ENCODE peak calls at places on chromosome 5, in six cellular contexts. K is GM12878, J is IMR-90, I is hepatocyte, X is lung, L is body of pancreas. C is an unnamed sample.

GRCh38 chr5:169695919-169696490 is 58.9 kb downstream of the DOCK2 start:
- DNase-seq in K (no peak), J (peak; percentile 98), I (no peak), L (no peak), X (no peak), C (peak; percentile 97)

GRCh38 chr5:5979362-5979760 is 399.0 kb downstream of the MED10 start:
- DNase-seq in L (no peak), X (no peak), I (peak; percentile 39), J (no peak), K (no peak), C (no peak)

GRCh38 chr5:152185547-152186234 is 219.4 kb downstream of the NMUR2 start:
- DNase-seq in X (no peak), L (no peak), K (no peak), J (no peak), I (peak; percentile 29), C (no peak)

GRCh38 chr5:34959323-34959722 is 30.0 kb downstream of the DNAJC21 start:
- DNase-seq in X (no peak), K (peak; percentile 63), L (no peak), J (peak; percentile 86), I (peak; percentile 40), C (peak; percentile 65)

GRCh38 chr5:61301820-61302563 is 30.1 kb upstream of the ZSWIM6 start:
- DNase-seq in I (peak; percentile 91), K (no peak), X (peak; percentile 87), L (peak; percentile 84), J (peak; percentile 100), C (peak; percentile 94)

GRCh38 chr5:137231535-137231934 is 267.6 kb downstream of the SPOCK1 start:
- DNase-seq in K (no peak), I (no peak), J (peak; percentile 21), X (no peak), L (no peak), C (peak; percentile 100)

GRCh38 chr5:168342151-168342825 is 50.8 kb downstream of the WWC1 start:
- DNase-seq in L (no peak), X (no peak), K (no peak), I (no peak), J (peak; percentile 71), C (no peak)

GRCh38 chr5:1800470-1801060 is 642 bp upstream of the NDUFS6 start:
- DNase-seq in L (no peak), I (no peak), X (no peak), J (no peak), K (no peak), C (no peak)

GRCh38 chr5:81779935-81780266 is 29.0 kb upstream of the SSBP2 start:
- DNase-seq in K (no peak), I (no peak), J (no peak), L (no peak), X (no peak), C (no peak)

GRCh38 chr5:83101514-83101913 is 24.2 kb downstream of the XRCC4 start:
- DNase-seq in L (no peak), X (no peak), J (no peak), K (no peak), I (no peak), C (peak; percentile 75)

GRCh38 chr5:148972396-148972795 is 90.5 kb downstream of the SH3TC2 start:
- DNase-seq in I (no peak), L (no peak), X (no peak), K (no peak), J (no peak), C (no peak)

GRCh38 chr5:78912085-78912771 is 72.9 kb downstream of the ARSB start:
- DNase-seq in J (peak; percentile 61), X (no peak), I (no peak), L (no peak), K (no peak), C (no peak)

GRCh38 chr5:88792144-88792840 is 90.7 kb downstream of the MEF2C start:
- DNase-seq in K (no peak), X (no peak), I (no peak), J (peak; percentile 69), L (no peak), C (peak; percentile 33)

GRCh38 chr5:151708126-151708525 is 21.4 kb upstream of the SPARC start:
- DNase-seq in X (no peak), J (no peak), L (no peak), K (no peak), I (no peak), C (no peak)

GRCh38 chr5:121630402-121630801 is 221.3 kb upstream of the FTMT start:
- DNase-seq in K (no peak), X (no peak), I (peak; percentile 22), J (peak; percentile 0), L (no peak), C (peak; percentile 13)

GRCh38 chr5:128259530-128260145 is 176.1 kb downstream of the SLC12A2 start:
- DNase-seq in K (no peak), X (no peak), I (no peak), J (no peak), L (no peak), C (no peak)

GRCh38 chr5:28156981-28157380 is 1118.6 kb upstream of the CDH9 start:
- DNase-seq in X (no peak), I (no peak), J (no peak), K (no peak), L (no peak), C (no peak)

GRCh38 chr5:6026766-6027165 is 351.6 kb downstream of the MED10 start:
- DNase-seq in I (no peak), X (no peak), K (no peak), L (no peak), J (no peak), C (no peak)

GRCh38 chr5:152170350-152170749 is 234.7 kb downstream of the NMUR2 start:
- DNase-seq in X (no peak), L (no peak), J (no peak), K (no peak), I (no peak), C (no peak)

GRCh38 chr5:69368458-69369368 is 607 bp downstream of the AK6 start:
- DNase-seq in K (no peak), J (peak; percentile 54), L (no peak), X (no peak), I (peak; percentile 43), C (peak; percentile 4)

GRCh38 chr5:117072439-117072838 is 497.8 kb upstream of the SEMA6A start:
- DNase-seq in L (no peak), J (no peak), K (no peak), X (no peak), I (no peak), C (no peak)

GRCh38 chr5:150469718-150470470 is 20.4 kb upstream of the RPS14 start:
- DNase-seq in K (no peak), J (peak; percentile 98), I (peak; percentile 46), L (no peak), X (no peak), C (peak; percentile 87)

GRCh38 chr5:74035521-74035937 is 409.5 kb downstream of the ARHGEF28 start:
- DNase-seq in X (peak; percentile 51), I (peak; percentile 62), K (peak; percentile 59), J (peak; percentile 69), L (no peak), C (peak; percentile 69)

GRCh38 chr5:56011835-56012234 is 17.1 kb upstream of the IL6ST start:
- DNase-seq in L (no peak), J (peak; percentile 97), I (no peak), X (no peak), K (no peak), C (peak; percentile 69)

GRCh38 chr5:123113136-123113535 is 24.1 kb downstream of the PRDM6 start:
- DNase-seq in J (no peak), L (no peak), X (no peak), I (no peak), K (no peak), C (no peak)

GRCh38 chr5:102792705-102793104 is 37.6 kb downstream of the PAM start:
- DNase-seq in L (no peak), X (no peak), K (no peak), J (no peak), I (no peak), C (no peak)

GRCh38 chr5:147303976-147304375 is 69.2 kb downstream of the STK32A start:
- DNase-seq in K (no peak), J (peak; percentile 79), L (no peak), I (no peak), X (peak; percentile 69), C (peak; percentile 2)
- H3K27ac ChIP-seq in K (no peak overlapping the region), J (no peak overlapping the region), L (no peak overlapping the region), I (no peak overlapping the region), X (no peak overlapping the region), C (no peak overlapping the region)

DNA sequence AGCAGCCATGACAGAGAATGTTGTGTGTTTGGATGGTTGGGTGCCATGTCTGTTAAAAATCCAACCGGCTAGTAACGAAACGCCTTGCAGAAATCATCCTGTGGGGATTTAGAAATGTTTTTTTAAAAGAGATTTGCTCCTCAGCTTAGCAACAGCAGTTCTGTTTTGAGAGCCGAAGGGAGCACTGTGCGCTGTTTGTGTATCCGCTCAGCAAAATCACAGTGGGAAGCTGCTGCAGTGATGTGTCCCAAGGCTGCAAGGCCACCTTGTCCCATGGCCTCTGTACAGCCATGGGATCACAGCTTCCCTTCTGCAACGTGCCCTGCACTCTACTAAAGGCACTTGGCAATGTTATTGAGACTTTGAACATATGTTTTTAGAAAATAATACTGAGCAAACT is 40.9 kb downstream of the TRIO start:
- DNase-seq in X (no peak), L (no peak), I (no peak), K (no peak), J (no peak), C (no peak)
- H3K4me1 ChIP-seq in X (peaks cover 48% of the 10 kb centered on the region), L (peaks cover 14% of the 10 kb centered on the region), I (peaks cover 23% of the 10 kb centered on the region), K (peaks cover 17% of the 10 kb centered on the region), J (peaks cover 47% of the 10 kb centered on the region), C (peaks cover 92% of the 10 kb centered on the region)

GRCh38 chr5:154945695-154946301 is 4.9 kb downstream of the MRPL22 start:
- DNase-seq in K (no peak), L (no peak), X (no peak), I (no peak), J (peak; percentile 28), C (no peak)
- TF ChIP-seq CTCF in K (peak; percentile 46), L (peak; percentile 36), X (peak; percentile 33), I (peak; percentile 63), J (peak; percentile 59), C (peak; percentile 70)

GRCh38 chr5:72167257-72167656 is 60.0 kb downstream of the MAP1B start:
- DNase-seq in J (no peak), X (no peak), K (no peak), I (no peak), L (no peak), C (no peak)

GRCh38 chr5:72167790-72168189 is 60.5 kb downstream of the MAP1B start:
- DNase-seq in I (no peak), K (no peak), J (no peak), L (no peak), X (no peak), C (no peak)

GRCh38 chr5:72170101-72170500 is 62.8 kb downstream of the MAP1B start:
- DNase-seq in K (no peak), I (no peak), J (no peak), L (no peak), X (no peak), C (no peak)

GRCh38 chr5:72163349-72163983 is 56.2 kb downstream of the MAP1B start:
- DNase-seq in L (no peak), I (no peak), K (no peak), X (no peak), J (no peak), C (no peak)

GRCh38 chr5:72166070-72166979 is 59.0 kb downstream of the MAP1B start:
- DNase-seq in L (no peak), I (peak; percentile 58), J (peak; percentile 51), X (no peak), K (no peak), C (peak; percentile 94)
- H3K27ac ChIP-seq in L (peak overlapping the region; percentile 11), I (peak overlapping the region; percentile 43), J (peak overlapping the region; percentile 78), X (peak overlapping the region; percentile 44), K (no peak overlapping the region), C (peak overlapping the region; percentile 42)

C was measured in foreskin keratinocyte.